ENCODE peak calls at places on chromosomes 13 and 19, in six cellular contexts. C is ovary; O is foreskin fibroblast; I is CD8-positive, alpha-beta T cell; F is BE2C; B is stomach. Q is an unnamed sample.

GRCh38 chr19:18716857-18717256 is 33.4 kb downstream of the CRTC1 start:
- DNase-seq in C (no peak), O (no peak), I (no peak), F (no peak), B (no peak), Q (no peak)

GRCh38 chr19:55454787-55455243 is 6.6 kb downstream of the ISOC2 start:
- DNase-seq in C (no peak), O (peak), I (no peak), F (peak), B (no peak), Q (no peak)

GRCh38 chr19:17376935-17377600 is at the start of gene PLVAP:
- DNase-seq in C (no peak), O (no peak), I (no peak), F (no peak), B (no peak), Q (no peak)

GRCh38 chr19:43809762-43810696 is 7.8 kb upstream of the LYPD5 start:
- DNase-seq in C (no peak), O (peak), I (no peak), F (no peak), B (no peak), Q (no peak)

GRCh38 chr19:41928221-41928683 is at the start of gene ERFL:
- DNase-seq in C (no peak), O (no peak), I (no peak), F (no peak), B (no peak), Q (no peak)

GRCh38 chr13:40388617-40389016 is 277.8 kb downstream of the FOXO1 start:
- DNase-seq in C (no peak), O (peak), I (peak), F (no peak), B (peak), Q (peak)

GRCh38 chr13:23378009-23378632 is 55.4 kb downstream of the SACS start:
- DNase-seq in C (peak), O (peak), I (no peak), F (no peak), B (no peak), Q (peak)

GRCh38 chr13:88704600-88705275 is 1033.6 kb downstream of the SLITRK5 start:
- DNase-seq in C (no peak), O (no peak), I (no peak), F (no peak), B (no peak), Q (no peak)

GRCh38 chr19:33110201-33110910 is 21.6 kb upstream of the WDR88 start:
- DNase-seq in C (peak), O (peak), I (no peak), F (no peak), B (no peak), Q (no peak)

GRCh38 chr13:99774644-99775043 is 196.9 kb downstream of the ZIC5 start:
- DNase-seq in C (no peak), O (no peak), I (no peak), F (no peak), B (no peak), Q (no peak)

GRCh38 chr13:102028846-102029245 is 373.0 kb downstream of the FGF14 start:
- DNase-seq in C (no peak), O (no peak), I (no peak), F (no peak), B (no peak), Q (no peak)

GRCh38 chr19:40982594-40983101 is 8.4 kb upstream of the CYP2B6 start:
- DNase-seq in C (no peak), O (peak), I (no peak), F (no peak), B (no peak), Q (no peak)

GRCh38 chr19:543912-544608 is at the start of gene GZMM:
- DNase-seq in C (no peak), O (no peak), I (peak), F (no peak), B (no peak), Q (no peak)

GRCh38 chr13:20570540-20570939 is 3.6 kb downstream of the IFT88 start:
- DNase-seq in C (no peak), O (peak), I (no peak), F (no peak), B (no peak), Q (no peak)

GRCh38 chr13:55013051-55013450 is 1984.4 kb downstream of the OLFM4 start:
- DNase-seq in C (no peak), O (no peak), I (no peak), F (no peak), B (no peak), Q (no peak)

GRCh38 chr19:6264077-6264445 is 15.7 kb downstream of the MLLT1 start:
- DNase-seq in C (no peak), O (peak), I (no peak), F (no peak), B (no peak), Q (no peak)

GRCh38 chr19:46927106-46927505 is 66.3 kb downstream of the ARHGAP35 start:
- DNase-seq in C (no peak), O (no peak), I (no peak), F (no peak), B (no peak), Q (no peak)

GRCh38 chr13:85286081-85286480 is 513.1 kb downstream of the SLITRK6 start:
- DNase-seq in C (no peak), O (no peak), I (no peak), F (no peak), B (no peak), Q (no peak)

GRCh38 chr13:38147050-38147449 is 202.6 kb upstream of the UFM1 start:
- DNase-seq in C (no peak), O (no peak), I (no peak), F (no peak), B (no peak), Q (no peak)

GRCh38 chr13:19089315-19089714 is 92.3 kb downstream of the TUBA3C start:
- DNase-seq in C (no peak), O (no peak), I (no peak), F (no peak), B (no peak), Q (no peak)

GRCh38 chr19:45376045-45376724 is 5.8 kb upstream of the ERCC2 start:
- DNase-seq in C (peak), O (peak), I (no peak), F (no peak), B (no peak), Q (peak)

GRCh38 chr13:31848621-31849020 is 109.3 kb downstream of the RXFP2 start:
- DNase-seq in C (no peak), O (no peak), I (no peak), F (no peak), B (no peak), Q (no peak)

GRCh38 chr13:74201530-74201929 is 67.3 kb upstream of the KLF12 start:
- DNase-seq in C (no peak), O (no peak), I (no peak), F (no peak), B (no peak), Q (no peak)

GRCh38 chr13:42409061-42409460 is 137.1 kb downstream of the AKAP11 start:
- DNase-seq in C (no peak), O (no peak), I (no peak), F (no peak), B (no peak), Q (no peak)

GRCh38 chr13:46606915-46607413 is 54.0 kb downstream of the LRCH1 start:
- DNase-seq in C (no peak), O (no peak), I (no peak), F (no peak), B (no peak), Q (no peak)

GRCh38 chr13:48151766-48152165 is 56.9 kb upstream of the MED4 start:
- DNase-seq in C (no peak), O (no peak), I (no peak), F (no peak), B (no peak), Q (no peak)

GRCh38 chr13:106566682-106567420 is 1.1 kb downstream of the ARGLU1 start:
- DNase-seq in C (peak), O (peak), I (peak), F (peak), B (peak), Q (peak)

GRCh38 chr13:95834134-95834765 is 157.3 kb downstream of the DNAJC3 start:
- DNase-seq in C (peak), O (peak), I (peak), F (peak), B (peak), Q (peak)

GRCh38 chr13:97141564-97142005 is 80.5 kb upstream of the MBNL2 start:
- DNase-seq in C (peak), O (peak), I (no peak), F (peak), B (peak), Q (peak)

GRCh38 chr19:13557756-13558398 is 51.6 kb upstream of the CACNA1A start:
- DNase-seq in C (no peak), O (no peak), I (no peak), F (no peak), B (no peak), Q (no peak)

GRCh38 chr19:16608290-16608704 is 19.7 kb downstream of the MED26 start:
- DNase-seq in C (peak), O (peak), I (no peak), F (no peak), B (no peak), Q (peak)

GRCh38 chr13:34321986-34322385 is 504.0 kb downstream of the RFC3 start:
- DNase-seq in C (no peak), O (no peak), I (no peak), F (no peak), B (no peak), Q (no peak)

GRCh38 chr19:7670150-7670784 is 1.4 kb downstream of the RETN start:
- DNase-seq in C (no peak), O (peak), I (no peak), F (no peak), B (no peak), Q (no peak)

GRCh38 chr19:11377237-11377636 is 2.8 kb downstream of the SWSAP1 start:
- DNase-seq in C (peak), O (peak), I (no peak), F (peak), B (no peak), Q (peak)

GRCh38 chr19:11379857-11380350 is 4.2 kb downstream of the EPOR start:
- DNase-seq in C (no peak), O (no peak), I (no peak), F (no peak), B (no peak), Q (no peak)

GRCh38 chr19:11380653-11381534 is 3.2 kb downstream of the EPOR start:
- DNase-seq in C (peak), O (peak), I (peak), F (peak), B (peak), Q (peak)

GRCh38 chr19:11377756-11378155 is 3.3 kb downstream of the SWSAP1 start:
- DNase-seq in C (no peak), O (peak), I (no peak), F (no peak), B (no peak), Q (no peak)

GRCh38 chr19:11378319-11379189 is 4.1 kb downstream of the SWSAP1 start:
- DNase-seq in C (peak), O (peak), I (no peak), F (peak), B (peak), Q (no peak)
- TF ChIP-seq CTCF in C (peak), O (peak), I (no peak), F (peak), B (no peak), Q (peak)

GRCh38 chr19:3175761-3176714 is 2.5 kb upstream of the S1PR4 start:
- DNase-seq in C (no peak), O (peak), I (no peak), F (no peak), B (peak), Q (peak)
- TF ChIP-seq CTCF in C (no peak), O (no peak), I (no peak), F (no peak), B (no peak), Q (no peak)

DNA sequence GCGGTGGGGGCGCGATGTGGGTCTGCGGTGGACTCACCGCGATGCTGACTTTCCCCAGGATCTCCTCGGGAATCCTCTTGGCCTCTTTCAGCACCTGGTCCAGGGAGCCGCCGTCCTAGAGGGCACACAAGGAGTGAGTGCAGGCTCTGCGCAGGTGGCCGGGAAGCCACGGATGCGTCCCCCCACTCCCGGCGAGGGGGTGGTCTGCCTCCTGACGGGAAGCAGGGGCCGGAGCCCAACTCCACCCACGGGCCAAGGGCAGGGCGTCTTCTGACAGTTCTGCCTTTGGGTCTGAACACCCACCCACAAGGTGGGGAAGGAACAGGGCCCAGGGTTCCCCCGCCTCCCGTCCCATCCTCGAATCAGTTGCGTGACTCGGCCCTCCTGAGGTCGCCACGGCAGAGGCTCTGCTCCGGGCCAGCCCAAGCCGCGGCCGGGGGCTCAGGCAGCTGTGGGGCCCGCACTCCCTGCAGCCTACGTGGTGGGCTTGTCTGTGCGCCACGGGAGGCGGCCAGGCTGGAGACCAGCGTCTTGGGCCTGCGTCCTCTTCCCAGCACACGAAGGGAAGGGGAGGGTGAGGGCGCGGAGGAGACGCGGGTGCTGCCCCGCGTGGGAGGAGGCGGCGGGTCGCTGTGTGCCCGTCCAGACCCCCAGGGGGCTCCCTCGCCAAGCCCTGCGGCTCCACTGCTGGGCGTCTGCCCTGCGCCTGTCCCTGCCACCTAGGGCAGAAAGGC is 21.4 kb downstream of the MAP2K2 start:
- DNase-seq in C (no peak), O (no peak), I (no peak), F (no peak), B (no peak), Q (no peak)
- TF ChIP-seq CTCF in C (no peak), O (no peak), I (no peak), F (no peak), B (no peak), Q (no peak)

DNA sequence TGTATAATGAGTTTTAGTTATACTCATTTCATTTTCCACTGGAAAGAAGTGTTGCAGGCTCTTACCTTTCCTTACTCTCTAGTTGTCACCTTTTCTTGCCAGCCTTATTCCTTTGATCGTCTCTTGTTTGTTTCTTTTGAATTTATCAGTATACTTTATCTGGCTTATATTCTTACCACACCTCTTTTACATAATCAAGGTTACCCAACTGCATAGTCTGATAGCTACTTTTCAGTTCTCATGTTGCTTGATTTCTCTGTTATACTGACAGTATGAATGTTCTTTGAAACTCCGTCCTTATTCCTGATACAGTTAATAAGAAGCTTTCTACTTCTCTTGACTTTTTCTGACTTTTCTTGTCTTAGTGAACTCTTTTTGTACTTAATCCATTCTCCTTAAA is 4.5 kb downstream of the NDFIP2 start:
- DNase-seq in C (no peak), O (no peak), I (no peak), F (no peak), B (no peak), Q (no peak)
- TF ChIP-seq CTCF in C (no peak), O (no peak), I (no peak), F (no peak), B (no peak), Q (no peak)

Q was measured in HFF-Myc.